ENCODE peak calls at places on chromosomes 13 and 19, in four cellular contexts. H is K562, D is HepG2, K is WTC11. L is an unnamed sample.

GRCh38 chr19:35560271-35560670 is 3.2 kb downstream of the ATP4A start:
- DNase-seq in K (no peak), D (no peak), H (no peak), L (no peak)

GRCh38 chr19:49746206-49746958 is 16.7 kb downstream of the TSKS start:
- DNase-seq in D (peak), H (peak), K (peak), L (peak)

GRCh38 chr19:43551399-43552197 is 18.6 kb downstream of the ZNF575 start:
- DNase-seq in H (no peak), D (no peak), K (no peak), L (no peak)

GRCh38 chr19:12720851-12721655 is 2.7 kb downstream of the TNPO2 start:
- DNase-seq in H (peak), D (no peak), K (peak), L (no peak)

GRCh38 chr19:30222428-30222873 is 149.7 kb upstream of the ZNF536 start:
- DNase-seq in H (peak), K (peak), D (no peak), L (peak)

GRCh38 chr13:75771818-75772217 is 135.7 kb downstream of the LMO7 start:
- DNase-seq in H (no peak), D (no peak), K (no peak), L (peak)

GRCh38 chr19:1027020-1027952 is 878 bp downstream of the CNN2 start:
- DNase-seq in D (no peak), H (peak), K (no peak), L (no peak)

GRCh38 chr19:55452381-55453325 is 8.8 kb downstream of the ISOC2 start:
- DNase-seq in K (peak), D (peak), H (peak), L (peak)

GRCh38 chr19:48553676-48554384 is 1.9 kb downstream of the SULT2B1 start:
- DNase-seq in H (peak), D (peak), K (peak), L (peak)

GRCh38 chr13:41562083-41562482 is 104.7 kb downstream of the RGCC start:
- DNase-seq in H (no peak), K (no peak), D (no peak), L (no peak)

GRCh38 chr19:49556412-49557398 is 23.7 kb downstream of the NOSIP start:
- DNase-seq in H (no peak), D (no peak), K (peak), L (no peak)

GRCh38 chr19:41219924-41220567 is 1.0 kb downstream of the AXL start:
- DNase-seq in H (peak), K (no peak), D (no peak), L (no peak)
- TF ChIP-seq HMGXB4 in H (no peak), K (no peak), D (no peak), L (no peak)

DNA sequence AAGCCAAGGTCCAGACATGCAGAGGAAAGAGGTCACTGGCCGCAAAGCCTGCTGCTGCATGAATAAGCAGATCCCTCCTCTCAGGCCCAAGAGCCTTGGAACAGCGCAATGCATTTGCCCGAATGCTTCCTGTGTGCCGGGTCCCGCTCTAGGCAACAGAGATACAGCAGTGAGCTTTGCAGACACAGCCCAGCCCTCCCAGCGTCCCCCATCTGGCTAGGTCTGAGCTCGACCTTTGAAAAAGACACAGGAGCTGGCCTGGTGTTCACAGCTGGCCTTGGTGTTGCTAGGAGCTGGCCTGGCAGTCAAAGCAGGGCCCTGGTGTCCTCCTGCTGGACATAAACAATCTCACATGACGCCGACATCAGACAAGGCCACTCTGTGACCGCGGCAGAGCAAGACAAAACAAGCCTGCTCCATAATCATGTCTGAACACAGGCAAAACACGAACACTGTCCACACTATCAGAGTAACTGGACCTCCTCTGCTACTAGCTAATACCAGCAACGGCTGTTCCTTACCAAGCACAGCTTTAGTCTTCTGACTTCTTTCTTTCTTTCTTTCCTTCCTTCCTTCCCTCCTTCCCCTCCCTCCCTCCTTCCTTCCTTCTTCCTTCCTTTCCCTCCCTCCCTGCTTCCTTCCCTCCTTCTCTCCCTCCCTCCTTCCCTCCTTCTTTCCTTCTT is 5.7 kb upstream of the PEX11G start:
- DNase-seq in K (no peak), D (peak), H (peak), L (no peak)
- TF ChIP-seq HMGXB4 in K (no peak), D (peak), H (no peak), L (no peak)

DNA sequence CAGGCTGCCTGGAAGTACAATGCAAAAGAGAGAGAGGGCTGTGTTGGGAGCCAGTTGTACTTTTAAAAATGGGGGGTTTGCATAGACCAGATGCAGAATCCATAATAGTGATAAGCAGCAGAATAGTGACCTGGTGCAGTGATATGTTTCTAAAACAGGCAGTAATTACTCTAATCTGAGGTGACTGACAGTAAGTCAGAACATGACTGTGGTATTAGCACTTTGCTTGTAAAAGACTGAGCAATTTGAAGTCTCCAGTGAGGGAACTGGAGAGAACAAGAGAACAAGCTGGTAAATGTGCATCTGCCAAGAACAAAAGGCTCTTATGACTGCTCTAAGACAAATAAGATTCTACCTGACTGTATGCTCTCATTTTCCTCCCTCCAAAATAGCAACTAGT is 383.4 kb downstream of the ITGBL1 start:
- DNase-seq in H (no peak), D (no peak), K (no peak), L (no peak)
- TF ChIP-seq HMGXB4 in H (no peak), D (no peak), K (no peak), L (no peak)

GRCh38 chr13:28653111-28653510 is 5.8 kb upstream of the POMP start:
- DNase-seq in H (no peak), K (no peak), D (no peak), L (no peak)

GRCh38 chr13:28658539-28658795 is 463 bp upstream of the POMP start:
- DNase-seq in K (no peak), D (no peak), H (peak), L (no peak)

GRCh38 chr13:28657784-28658538 is 969 bp upstream of the POMP start:
- DNase-seq in K (no peak), H (peak), D (no peak), L (no peak)

GRCh38 chr13:28654276-28654675 is 4.7 kb upstream of the POMP start:
- DNase-seq in K (no peak), H (no peak), D (no peak), L (no peak)

DNA sequence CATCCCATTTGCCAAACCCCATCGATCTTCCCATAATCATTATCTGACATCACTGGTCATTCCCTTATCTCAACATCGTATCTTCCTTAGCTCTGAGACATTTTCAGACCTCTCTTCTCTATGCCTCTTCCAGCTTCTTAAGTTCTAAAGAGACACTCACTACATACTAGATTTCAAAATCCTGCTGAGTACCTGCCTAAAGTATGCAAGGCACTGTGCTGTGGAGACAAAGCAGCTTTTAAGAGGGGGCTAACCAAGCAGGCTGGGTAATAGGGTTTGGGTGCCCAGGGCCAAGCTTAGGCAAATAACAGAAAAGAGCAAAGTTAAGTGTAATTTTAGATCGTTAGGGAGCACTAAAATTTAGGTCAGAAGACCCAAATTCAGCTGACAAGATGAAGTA is 3.4 kb upstream of the POMP start:
- DNase-seq in D (no peak), H (no peak), K (no peak), L (no peak)
- TF ChIP-seq HMGXB4 in D (no peak), H (no peak), K (no peak), L (no peak)

GRCh38 chr13:57568865-57569264 is 62.7 kb upstream of the PCDH17 start:
- DNase-seq in K (no peak), H (no peak), D (no peak), L (no peak)
- TF ChIP-seq HMGXB4 in K (no peak), H (no peak), D (no peak), L (no peak)

GRCh38 chr19:46840157-46840942 is 10.3 kb downstream of the AP2S1 start:
- DNase-seq in D (peak), K (peak), H (peak), L (no peak)
- TF ChIP-seq HMGXB4 in D (peak), K (no peak), H (no peak), L (no peak)

GRCh38 chr13:102255409-102255808 is 146.4 kb downstream of the FGF14 start:
- DNase-seq in H (no peak), D (no peak), K (no peak), L (no peak)
- TF ChIP-seq HMGXB4 in H (no peak), D (no peak), K (no peak), L (no peak)

L was measured in A549.